ENCODE peak calls at places on chromosomes 2 and 18, in ten cellular contexts. One of them, this sample, is unnamed.

GRCh38 chr2:43225093-43225787 is 1.2 kb downstream of the ZFP36L2 start:
- DNase-seq in H1: no peak
- DNase-seq in activated effector memory CD4-positive, alpha-beta T cell treated with Interleukin-2 at 50 U/mL for 16 hours: peak
- DNase-seq in T-helper 2 cell: peak
- DNase-seq in SW 1271: no peak
- DNase-seq in iPS-NIHi11: no peak
- DNase-seq in T-cell: peak
- DNase-seq in NCI-H2171: no peak
- DNase-seq in MV-4-11: peak
- DNase-seq in hypothalamus: peak
- DNase-seq in this sample: no peak

GRCh38 chr2:60992985-60993392 is 24.5 kb upstream of the PEX13 start:
- DNase-seq in iPS-NIHi11: no peak
- DNase-seq in T-helper 2 cell: no peak
- DNase-seq in MV-4-11: peak
- DNase-seq in H1: no peak
- DNase-seq in activated effector memory CD4-positive, alpha-beta T cell treated with Interleukin-2 at 50 U/mL for 16 hours: no peak
- DNase-seq in SW 1271: no peak
- DNase-seq in T-cell: peak
- DNase-seq in NCI-H2171: no peak
- DNase-seq in hypothalamus: no peak
- DNase-seq in this sample: no peak

GRCh38 chr2:55454121-55454520 is 34.5 kb upstream of the CCDC88A start:
- DNase-seq in SW 1271: no peak
- DNase-seq in NCI-H2171: no peak
- DNase-seq in T-helper 2 cell: no peak
- DNase-seq in MV-4-11: no peak
- DNase-seq in H1: no peak
- DNase-seq in T-cell: no peak
- DNase-seq in iPS-NIHi11: no peak
- DNase-seq in hypothalamus: no peak
- DNase-seq in activated effector memory CD4-positive, alpha-beta T cell treated with Interleukin-2 at 50 U/mL for 16 hours: no peak
- DNase-seq in this sample: no peak

GRCh38 chr2:211367711-211368110 is 811.3 kb downstream of the CPS1 start:
- DNase-seq in T-helper 2 cell: no peak
- DNase-seq in MV-4-11: peak
- DNase-seq in iPS-NIHi11: no peak
- DNase-seq in SW 1271: no peak
- DNase-seq in T-cell: no peak
- DNase-seq in NCI-H2171: no peak
- DNase-seq in hypothalamus: no peak
- DNase-seq in H1: no peak
- DNase-seq in activated effector memory CD4-positive, alpha-beta T cell treated with Interleukin-2 at 50 U/mL for 16 hours: no peak
- DNase-seq in this sample: no peak

GRCh38 chr2:217445726-217446125 is 557.1 kb downstream of the TNS1 start:
- DNase-seq in SW 1271: no peak
- DNase-seq in NCI-H2171: no peak
- DNase-seq in activated effector memory CD4-positive, alpha-beta T cell treated with Interleukin-2 at 50 U/mL for 16 hours: no peak
- DNase-seq in iPS-NIHi11: no peak
- DNase-seq in T-helper 2 cell: no peak
- DNase-seq in hypothalamus: no peak
- DNase-seq in MV-4-11: no peak
- DNase-seq in T-cell: no peak
- DNase-seq in H1: no peak
- DNase-seq in this sample: no peak

GRCh38 chr2:154623819-154624218 is 74.7 kb upstream of the KCNJ3 start:
- DNase-seq in hypothalamus: peak
- DNase-seq in T-cell: no peak
- DNase-seq in H1: peak
- DNase-seq in activated effector memory CD4-positive, alpha-beta T cell treated with Interleukin-2 at 50 U/mL for 16 hours: no peak
- DNase-seq in SW 1271: peak
- DNase-seq in MV-4-11: peak
- DNase-seq in T-helper 2 cell: no peak
- DNase-seq in NCI-H2171: peak
- DNase-seq in iPS-NIHi11: peak
- DNase-seq in this sample: peak

GRCh38 chr18:67862069-67862468 is 345.5 kb upstream of the DSEL start:
- DNase-seq in activated effector memory CD4-positive, alpha-beta T cell treated with Interleukin-2 at 50 U/mL for 16 hours: no peak
- DNase-seq in NCI-H2171: no peak
- DNase-seq in hypothalamus: no peak
- DNase-seq in iPS-NIHi11: no peak
- DNase-seq in SW 1271: no peak
- DNase-seq in H1: no peak
- DNase-seq in T-helper 2 cell: no peak
- DNase-seq in MV-4-11: no peak
- DNase-seq in T-cell: no peak
- DNase-seq in this sample: no peak

GRCh38 chr2:223469270-223470057 is 132.7 kb downstream of the SCG2 start:
- DNase-seq in H1: no peak
- DNase-seq in T-helper 2 cell: no peak
- DNase-seq in NCI-H2171: no peak
- DNase-seq in iPS-NIHi11: no peak
- DNase-seq in activated effector memory CD4-positive, alpha-beta T cell treated with Interleukin-2 at 50 U/mL for 16 hours: no peak
- DNase-seq in hypothalamus: no peak
- DNase-seq in SW 1271: no peak
- DNase-seq in T-cell: no peak
- DNase-seq in MV-4-11: peak
- DNase-seq in this sample: no peak

GRCh38 chr2:70173520-70173919 is 17.3 kb downstream of the C2orf42 start:
- DNase-seq in T-cell: no peak
- DNase-seq in NCI-H2171: no peak
- DNase-seq in SW 1271: no peak
- DNase-seq in hypothalamus: no peak
- DNase-seq in iPS-NIHi11: no peak
- DNase-seq in T-helper 2 cell: no peak
- DNase-seq in activated effector memory CD4-positive, alpha-beta T cell treated with Interleukin-2 at 50 U/mL for 16 hours: no peak
- DNase-seq in MV-4-11: peak
- DNase-seq in H1: no peak
- DNase-seq in this sample: no peak

GRCh38 chr2:168798076-168798887 is 4.2 kb upstream of the NOSTRIN start:
- DNase-seq in MV-4-11: peak
- DNase-seq in H1: no peak
- DNase-seq in T-helper 2 cell: no peak
- DNase-seq in NCI-H2171: no peak
- DNase-seq in activated effector memory CD4-positive, alpha-beta T cell treated with Interleukin-2 at 50 U/mL for 16 hours: no peak
- DNase-seq in SW 1271: no peak
- DNase-seq in hypothalamus: no peak
- DNase-seq in iPS-NIHi11: peak
- DNase-seq in T-cell: no peak
- DNase-seq in this sample: peak

GRCh38 chr18:2707559-2708168 is 52.1 kb downstream of the SMCHD1 start:
- DNase-seq in T-helper 2 cell: no peak
- DNase-seq in H1: no peak
- DNase-seq in MV-4-11: no peak
- DNase-seq in hypothalamus: no peak
- DNase-seq in T-cell: no peak
- DNase-seq in activated effector memory CD4-positive, alpha-beta T cell treated with Interleukin-2 at 50 U/mL for 16 hours: no peak
- DNase-seq in NCI-H2171: no peak
- DNase-seq in iPS-NIHi11: no peak
- DNase-seq in SW 1271: no peak
- DNase-seq in this sample: no peak

GRCh38 chr2:131641414-131642206 is 113.9 kb downstream of the CCDC74A start:
- DNase-seq in iPS-NIHi11: no peak
- DNase-seq in H1: no peak
- DNase-seq in hypothalamus: no peak
- DNase-seq in NCI-H2171: peak
- DNase-seq in T-helper 2 cell: no peak
- DNase-seq in SW 1271: no peak
- DNase-seq in activated effector memory CD4-positive, alpha-beta T cell treated with Interleukin-2 at 50 U/mL for 16 hours: no peak
- DNase-seq in MV-4-11: peak
- DNase-seq in T-cell: no peak
- DNase-seq in this sample: no peak

GRCh38 chr18:36375118-36375517 is 77.6 kb downstream of the FHOD3 start:
- DNase-seq in NCI-H2171: no peak
- DNase-seq in activated effector memory CD4-positive, alpha-beta T cell treated with Interleukin-2 at 50 U/mL for 16 hours: no peak
- DNase-seq in H1: no peak
- DNase-seq in T-helper 2 cell: no peak
- DNase-seq in hypothalamus: no peak
- DNase-seq in iPS-NIHi11: no peak
- DNase-seq in MV-4-11: no peak
- DNase-seq in SW 1271: no peak
- DNase-seq in T-cell: no peak
- DNase-seq in this sample: no peak

GRCh38 chr2:231297108-231297908 is 98.2 kb upstream of the B3GNT7 start:
- DNase-seq in activated effector memory CD4-positive, alpha-beta T cell treated with Interleukin-2 at 50 U/mL for 16 hours: no peak
- DNase-seq in SW 1271: no peak
- DNase-seq in H1: peak
- DNase-seq in T-helper 2 cell: no peak
- DNase-seq in iPS-NIHi11: peak
- DNase-seq in hypothalamus: peak
- DNase-seq in T-cell: peak
- DNase-seq in NCI-H2171: no peak
- DNase-seq in MV-4-11: peak
- DNase-seq in this sample: peak

GRCh38 chr2:227703280-227703732 is 14.5 kb downstream of the SLC19A3 start:
- DNase-seq in SW 1271: no peak
- DNase-seq in activated effector memory CD4-positive, alpha-beta T cell treated with Interleukin-2 at 50 U/mL for 16 hours: no peak
- DNase-seq in iPS-NIHi11: peak
- DNase-seq in T-helper 2 cell: no peak
- DNase-seq in NCI-H2171: no peak
- DNase-seq in hypothalamus: no peak
- DNase-seq in H1: peak
- DNase-seq in MV-4-11: no peak
- DNase-seq in T-cell: no peak
- DNase-seq in this sample: no peak

GRCh38 chr18:62106271-62106670 is 80.6 kb downstream of the PIGN start:
- DNase-seq in hypothalamus: no peak
- DNase-seq in MV-4-11: no peak
- DNase-seq in activated effector memory CD4-positive, alpha-beta T cell treated with Interleukin-2 at 50 U/mL for 16 hours: no peak
- DNase-seq in T-cell: no peak
- DNase-seq in T-helper 2 cell: no peak
- DNase-seq in NCI-H2171: no peak
- DNase-seq in iPS-NIHi11: no peak
- DNase-seq in SW 1271: no peak
- DNase-seq in H1: no peak
- DNase-seq in this sample: no peak

GRCh38 chr2:158321264-158321663 is 135.3 kb downstream of the CCDC148 start:
- DNase-seq in T-cell: no peak
- DNase-seq in iPS-NIHi11: no peak
- DNase-seq in T-helper 2 cell: no peak
- DNase-seq in activated effector memory CD4-positive, alpha-beta T cell treated with Interleukin-2 at 50 U/mL for 16 hours: no peak
- DNase-seq in MV-4-11: no peak
- DNase-seq in SW 1271: no peak
- DNase-seq in NCI-H2171: no peak
- DNase-seq in H1: no peak
- DNase-seq in hypothalamus: no peak
- DNase-seq in this sample: no peak

GRCh38 chr2:231992888-231993287 is 31.4 kb downstream of the DIS3L2 start:
- DNase-seq in T-helper 2 cell: no peak
- DNase-seq in activated effector memory CD4-positive, alpha-beta T cell treated with Interleukin-2 at 50 U/mL for 16 hours: no peak
- DNase-seq in hypothalamus: no peak
- DNase-seq in T-cell: no peak
- DNase-seq in SW 1271: no peak
- DNase-seq in H1: no peak
- DNase-seq in MV-4-11: no peak
- DNase-seq in iPS-NIHi11: no peak
- DNase-seq in NCI-H2171: no peak
- DNase-seq in this sample: no peak

This sample was measured in NT2/D1.